ENCODE peak calls at places on chromosomes 7 and 10, in four cellular contexts. W, J, N and Q are unnamed samples.

GRCh38 chr7:141045842-141046630 is 27.8 kb upstream of the TMEM178B start:
- DNase-seq in W (peak; percentile 0), J (no peak), N (no peak), Q (no peak)

GRCh38 chr10:64215088-64215487 is 693.9 kb downstream of the REEP3 start:
- DNase-seq in W (no peak), J (no peak), N (no peak), Q (no peak)

GRCh38 chr7:121428857-121429489 is 32.9 kb upstream of the FAM3C start:
- DNase-seq in W (peak; percentile 72), J (no peak), N (no peak), Q (no peak)

GRCh38 chr10:90742189-90742588 is 115.7 kb downstream of the HTR7 start:
- DNase-seq in W (peak; percentile 32), J (no peak), N (no peak), Q (no peak)

GRCh38 chr10:46006219-46006618 is 24.2 kb downstream of the NCOA4 start:
- DNase-seq in W (peak; percentile 67), J (no peak), N (peak; percentile 49), Q (no peak)

GRCh38 chr7:111752022-111752582 is 189.8 kb upstream of the IMMP2L start:
- DNase-seq in W (peak; percentile 75), J (peak; percentile 58), N (no peak), Q (no peak)

GRCh38 chr7:67361150-67361549 is 364.5 kb downstream of the TYW1 start:
- DNase-seq in W (no peak), J (no peak), N (no peak), Q (no peak)

GRCh38 chr7:134599371-134599770 is 47.3 kb upstream of the BPGM start:
- DNase-seq in W (peak; percentile 28), J (peak; percentile 57), N (no peak), Q (peak; percentile 72)

GRCh38 chr10:83254698-83255097 is 884.6 kb upstream of the GHITM start:
- DNase-seq in W (no peak), J (no peak), N (no peak), Q (no peak)

GRCh38 chr7:25496394-25497103 is 268.3 kb upstream of the NPVF start:
- DNase-seq in W (no peak), J (no peak), N (no peak), Q (no peak)

GRCh38 chr7:93115796-93116195 is 2.0 kb downstream of the SAMD9 start:
- DNase-seq in W (peak; percentile 9), J (no peak), N (peak; percentile 4), Q (no peak)

GRCh38 chr10:68813554-68813953 is 13.8 kb upstream of the STOX1 start:
- DNase-seq in W (no peak), J (no peak), N (no peak), Q (peak; percentile 55)

GRCh38 chr10:87961314-87961713 is 97.9 kb downstream of the PTEN start:
- DNase-seq in W (peak; percentile 30), J (no peak), N (no peak), Q (no peak)

GRCh38 chr7:30859940-30860623 is 51.6 kb upstream of the AQP1 start:
- DNase-seq in W (no peak), J (no peak), N (no peak), Q (no peak)

GRCh38 chr10:118980135-118980865 is 49.2 kb upstream of the NANOS1 start:
- DNase-seq in W (no peak), J (no peak), N (no peak), Q (no peak)

GRCh38 chr10:87622290-87623004 is 37.2 kb upstream of the PAPSS2 start:
- DNase-seq in W (no peak), J (no peak), N (no peak), Q (no peak)

GRCh38 chr7:152328234-152328633 is 107.6 kb downstream of the KMT2C start:
- DNase-seq in W (no peak), J (no peak), N (no peak), Q (no peak)

GRCh38 chr7:135210818-135211178 is 528 bp downstream of the WDR91 start:
- DNase-seq in W (peak; percentile 33), J (no peak), N (no peak), Q (no peak)

GRCh38 chr10:51654918-51655317 is 44.5 kb downstream of the CSTF2T start:
- DNase-seq in W (no peak), J (no peak), N (no peak), Q (no peak)

GRCh38 chr7:83574616-83575015 is 74.3 kb downstream of the SEMA3E start:
- DNase-seq in W (no peak), J (no peak), N (no peak), Q (no peak)

GRCh38 chr7:156017916-156018700 is 205.8 kb upstream of the SHH start:
- DNase-seq in W (no peak), J (no peak), N (no peak), Q (no peak)

GRCh38 chr7:19413444-19413965 is 268.3 kb upstream of the FERD3L start:
- DNase-seq in W (no peak), J (no peak), N (peak; percentile 81), Q (no peak)

GRCh38 chr7:32164341-32164996 is 94.3 kb upstream of the PDE1C start:
- DNase-seq in W (peak; percentile 77), J (no peak), N (no peak), Q (peak; percentile 28)

GRCh38 chr7:65430344-65431186 is 56.9 kb downstream of the ZNF92 start:
- DNase-seq in W (no peak), J (no peak), N (no peak), Q (no peak)

GRCh38 chr7:90857595-90857994 is 261.5 kb downstream of the CDK14 start:
- DNase-seq in W (no peak), J (no peak), N (no peak), Q (no peak)

GRCh38 chr7:90853205-90853604 is 257.1 kb downstream of the CDK14 start:
- DNase-seq in W (no peak), J (no peak), N (no peak), Q (no peak)

GRCh38 chr7:90858546-90858945 is 262.4 kb downstream of the CDK14 start:
- DNase-seq in W (no peak), J (no peak), N (no peak), Q (no peak)

GRCh38 chr7:90850516-90850915 is 254.4 kb downstream of the CDK14 start:
- DNase-seq in W (no peak), J (no peak), N (no peak), Q (no peak)

GRCh38 chr7:90856317-90857072 is 260.4 kb downstream of the CDK14 start:
- DNase-seq in W (no peak), J (no peak), N (peak; percentile 4), Q (no peak)
- H3K27me3 ChIP-seq in W (no peaks in the 10 kb centered on the region), J (no peaks in the 10 kb centered on the region), N (no peaks in the 10 kb centered on the region), Q (no peaks in the 10 kb centered on the region)

DNA sequence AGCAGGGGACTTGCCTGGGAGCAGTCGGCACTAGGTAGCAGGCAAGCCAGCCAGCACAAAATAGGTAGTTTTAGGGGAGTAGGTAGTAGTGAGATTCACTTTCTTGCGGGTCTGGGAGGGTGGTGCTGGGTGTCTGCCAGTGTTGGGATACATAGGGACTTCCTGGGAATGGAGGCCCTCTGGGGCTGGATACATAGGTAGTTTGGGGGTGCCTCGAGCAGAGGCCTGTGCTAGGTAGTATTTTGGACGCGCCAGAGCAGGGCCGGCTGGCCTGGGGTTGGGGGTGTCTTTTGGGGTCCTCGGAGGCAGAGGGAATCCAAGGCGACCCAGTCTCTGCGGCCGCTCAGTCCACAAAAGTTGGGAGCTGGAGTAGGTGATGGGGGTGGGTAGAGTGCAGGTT is 2.0 kb upstream of the HOXA3 start:
- DNase-seq in W (no peak), J (peak; percentile 44), N (no peak), Q (no peak)
- H3K27me3 ChIP-seq in W (peaks cover 100% of the 10 kb centered on the region), J (no peaks in the 10 kb centered on the region), N (peaks cover 6% of the 10 kb centered on the region), Q (peaks cover 100% of the 10 kb centered on the region)

DNA sequence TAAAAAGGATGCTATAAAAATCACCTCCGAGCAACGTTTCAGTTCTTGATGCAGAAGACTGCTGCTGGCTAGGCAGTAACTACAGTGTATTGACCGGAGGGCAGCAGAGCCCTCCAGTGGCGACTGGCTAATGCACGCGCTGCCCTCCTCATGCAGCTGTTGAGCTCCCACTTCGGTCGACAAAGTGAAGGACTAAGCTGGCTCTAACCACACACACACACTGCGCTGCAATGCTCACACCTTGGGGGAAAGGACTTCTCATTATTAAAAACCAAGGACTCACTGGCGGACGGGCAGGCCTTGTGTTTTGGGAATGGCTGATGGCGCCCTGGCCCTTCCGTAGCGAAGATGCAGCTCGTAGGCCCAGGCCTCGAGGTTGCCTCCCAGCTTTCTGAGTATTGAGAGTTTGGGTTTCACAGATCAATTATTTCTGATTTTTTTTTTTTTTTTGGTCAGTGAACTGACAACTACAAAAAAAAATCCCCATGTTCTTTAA is 120.9 kb upstream of the DIP2C start:
- DNase-seq in W (peak; percentile 61), J (no peak), N (no peak), Q (no peak)
- H3K27me3 ChIP-seq in W (no peaks in the 10 kb centered on the region), J (no peaks in the 10 kb centered on the region), N (no peaks in the 10 kb centered on the region), Q (no peaks in the 10 kb centered on the region)

DNA sequence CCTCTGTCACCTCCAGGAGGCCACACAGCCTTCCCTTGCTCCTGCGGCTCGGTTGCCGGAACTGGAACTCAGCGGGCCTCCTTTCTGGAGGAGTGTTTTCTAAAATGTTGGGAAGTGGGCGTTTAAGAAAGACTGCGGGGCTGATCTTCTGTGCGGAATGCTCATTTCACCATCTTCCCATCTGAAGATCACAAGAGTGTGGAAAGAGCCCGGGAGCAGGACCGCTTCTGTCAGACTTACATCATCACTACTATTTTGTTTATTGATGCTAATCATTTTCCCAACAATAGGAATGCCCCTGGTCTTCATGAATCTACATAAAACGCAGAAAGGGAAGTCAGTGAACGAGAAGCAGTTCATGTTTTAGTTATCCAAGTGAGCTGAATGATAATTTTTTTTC is 447.7 kb upstream of the MKI67 start:
- DNase-seq in W (no peak), J (no peak), N (no peak), Q (no peak)
- H3K27me3 ChIP-seq in W (no peaks in the 10 kb centered on the region), J (peaks cover 11% of the 10 kb centered on the region), N (no peaks in the 10 kb centered on the region), Q (peaks cover 11% of the 10 kb centered on the region)

GRCh38 chr10:123556049-123556448 is 110.1 kb upstream of the GPR26 start:
- DNase-seq in W (no peak), J (no peak), N (no peak), Q (no peak)
- H3K27me3 ChIP-seq in W (no peaks in the 10 kb centered on the region), J (peaks cover 10% of the 10 kb centered on the region), N (no peaks in the 10 kb centered on the region), Q (no peaks in the 10 kb centered on the region)